ENCODE peak calls at places on chromosome 11, in ten cellular contexts. B, W, E, A, M, C, F, X, H and T are unnamed samples.

GRCh38 chr11:79212711-79213110 is 228.1 kb downstream of the TENM4 start:
- DNase-seq in B (no peak), W (no peak), E (peak), A (no peak), M (no peak), C (no peak), F (peak), X (no peak), H (no peak), T (no peak)

GRCh38 chr11:131816046-131816445 is 445.6 kb downstream of the NTM start:
- DNase-seq in B (no peak), W (no peak), E (no peak), A (no peak), M (peak), C (no peak), F (no peak), X (no peak), H (no peak), T (no peak)

GRCh38 chr11:105720096-105720495 is 110.2 kb downstream of the GRIA4 start:
- DNase-seq in B (no peak), W (no peak), E (no peak), A (no peak), M (no peak), C (no peak), F (no peak), X (no peak), H (peak), T (no peak)

GRCh38 chr11:127524618-127525017 is 524.0 kb upstream of the KIRREL3 start:
- DNase-seq in B (no peak), W (no peak), E (no peak), A (no peak), M (no peak), C (no peak), F (no peak), X (no peak), H (no peak), T (no peak)

GRCh38 chr11:124669193-124669592 is 4.3 kb downstream of the SIAE start:
- DNase-seq in B (peak), W (peak), E (peak), A (peak), M (peak), C (peak), F (peak), X (peak), H (peak), T (no peak)

GRCh38 chr11:75668508-75669297 is at the start of gene MAP6:
- DNase-seq in B (no peak), W (peak), E (no peak), A (peak), M (peak), C (no peak), F (peak), X (peak), H (peak), T (peak)

GRCh38 chr11:12185914-12186313 is 75.5 kb downstream of the MICAL2 start:
- DNase-seq in B (no peak), W (no peak), E (no peak), A (no peak), M (no peak), C (no peak), F (peak), X (no peak), H (peak), T (no peak)

GRCh38 chr11:82872377-82873150 is 27.7 kb downstream of the PRCP start:
- DNase-seq in B (no peak), W (no peak), E (no peak), A (no peak), M (no peak), C (no peak), F (peak), X (no peak), H (no peak), T (no peak)

GRCh38 chr11:75262961-75263852 is 22.6 kb downstream of the TPBGL start:
- DNase-seq in B (no peak), W (no peak), E (no peak), A (no peak), M (no peak), C (no peak), F (no peak), X (no peak), H (no peak), T (no peak)

GRCh38 chr11:15128621-15129020 is 13.9 kb downstream of the INSC start:
- DNase-seq in B (no peak), W (no peak), E (no peak), A (no peak), M (no peak), C (no peak), F (no peak), X (no peak), H (no peak), T (no peak)

GRCh38 chr11:130323452-130324448 is 9.0 kb upstream of the ZBTB44 start:
- DNase-seq in B (no peak), W (no peak), E (no peak), A (no peak), M (peak), C (no peak), F (no peak), X (no peak), H (no peak), T (no peak)

GRCh38 chr11:110199184-110199981 is 97.0 kb downstream of the RDX start:
- DNase-seq in B (no peak), W (no peak), E (no peak), A (no peak), M (no peak), C (no peak), F (no peak), X (no peak), H (no peak), T (no peak)

GRCh38 chr11:112178428-112178827 is 3.1 kb downstream of the BCO2 start:
- DNase-seq in B (no peak), W (no peak), E (no peak), A (no peak), M (no peak), C (no peak), F (no peak), X (no peak), H (no peak), T (no peak)

GRCh38 chr11:75424396-75424795 is 8.6 kb downstream of the KLHL35 start:
- DNase-seq in B (no peak), W (no peak), E (no peak), A (no peak), M (no peak), C (no peak), F (no peak), X (no peak), H (no peak), T (no peak)

GRCh38 chr11:6320411-6321207 is at the start of gene CAVIN3:
- DNase-seq in B (no peak), W (peak), E (no peak), A (peak), M (peak), C (no peak), F (peak), X (no peak), H (no peak), T (no peak)

GRCh38 chr11:75014129-75014528 is 25.4 kb downstream of the NEU3 start:
- DNase-seq in B (no peak), W (no peak), E (no peak), A (no peak), M (peak), C (peak), F (peak), X (no peak), H (no peak), T (no peak)

GRCh38 chr11:96035031-96035743 is 111.3 kb upstream of the MTMR2 start:
- DNase-seq in B (no peak), W (no peak), E (no peak), A (no peak), M (no peak), C (no peak), F (no peak), X (no peak), H (no peak), T (no peak)

GRCh38 chr11:117187799-117188481 is 9.4 kb downstream of the SIDT2 start:
- DNase-seq in B (no peak), W (no peak), E (no peak), A (no peak), M (no peak), C (no peak), F (no peak), X (no peak), H (no peak), T (no peak)

GRCh38 chr11:97019754-97020153 is 629.9 kb downstream of the JRKL start:
- DNase-seq in B (no peak), W (no peak), E (no peak), A (no peak), M (no peak), C (no peak), F (no peak), X (no peak), H (no peak), T (no peak)

GRCh38 chr11:16820324-16821092 is 82.1 kb downstream of the C11orf58 start:
- DNase-seq in B (peak), W (peak), E (peak), A (peak), M (peak), C (peak), F (peak), X (peak), H (peak), T (peak)

GRCh38 chr11:73781303-73781702 is 6.4 kb upstream of the MRPL48 start:
- DNase-seq in B (no peak), W (no peak), E (no peak), A (no peak), M (no peak), C (no peak), F (no peak), X (no peak), H (no peak), T (no peak)

GRCh38 chr11:11636671-11637070 is 14.9 kb upstream of the GALNT18 start:
- DNase-seq in B (no peak), W (no peak), E (no peak), A (no peak), M (no peak), C (no peak), F (no peak), X (no peak), H (no peak), T (no peak)

GRCh38 chr11:111944651-111945051 is 7.5 kb downstream of the DIXDC1 start:
- DNase-seq in B (no peak), W (no peak), E (no peak), A (no peak), M (peak), C (peak), F (no peak), X (no peak), H (no peak), T (no peak)

GRCh38 chr11:64225608-64226506 is at the start of the genes NUDT22 and TRPT1:
- DNase-seq in B (peak), W (peak), E (peak), A (peak), M (peak), C (peak), F (peak), X (peak), H (peak), T (peak)

GRCh38 chr11:8357891-8358566 is 94.4 kb upstream of the LMO1 start:
- DNase-seq in B (no peak), W (no peak), E (no peak), A (no peak), M (no peak), C (no peak), F (no peak), X (no peak), H (no peak), T (no peak)

GRCh38 chr11:132101861-132102260 is 731.4 kb downstream of the NTM start:
- DNase-seq in B (no peak), W (no peak), E (no peak), A (no peak), M (peak), C (no peak), F (no peak), X (no peak), H (no peak), T (no peak)

GRCh38 chr11:65850217-65851082 is 7.5 kb downstream of the CFL1 start:
- DNase-seq in B (no peak), W (peak), E (peak), A (no peak), M (no peak), C (no peak), F (peak), X (no peak), H (no peak), T (no peak)

GRCh38 chr11:15852179-15852578 is 504.2 kb downstream of the SOX6 start:
- DNase-seq in B (no peak), W (no peak), E (peak), A (no peak), M (no peak), C (peak), F (no peak), X (no peak), H (peak), T (no peak)

GRCh38 chr11:95705485-95706124 is 84.0 kb downstream of the FAM76B start:
- DNase-seq in B (peak), W (peak), E (peak), A (peak), M (peak), C (peak), F (peak), X (peak), H (peak), T (peak)

GRCh38 chr11:73322111-73322985 is 14.3 kb downstream of the ARHGEF17 start:
- DNase-seq in B (peak), W (no peak), E (no peak), A (no peak), M (no peak), C (no peak), F (no peak), X (peak), H (peak), T (no peak)

GRCh38 chr11:106398396-106399074 is 321.1 kb downstream of the AASDHPPT start:
- DNase-seq in B (no peak), W (no peak), E (no peak), A (no peak), M (peak), C (peak), F (no peak), X (no peak), H (no peak), T (no peak)

GRCh38 chr11:111344032-111344431 is 35.0 kb downstream of the POU2AF1 start:
- DNase-seq in B (no peak), W (no peak), E (no peak), A (no peak), M (peak), C (no peak), F (no peak), X (no peak), H (no peak), T (no peak)

GRCh38 chr11:128886401-128887119 is 4.6 kb upstream of the KCNJ5 start:
- DNase-seq in B (peak), W (no peak), E (peak), A (no peak), M (no peak), C (peak), F (peak), X (no peak), H (peak), T (no peak)

GRCh38 chr11:43870981-43871550 is 9.6 kb upstream of the ALKBH3 start:
- DNase-seq in B (no peak), W (no peak), E (no peak), A (no peak), M (no peak), C (no peak), F (no peak), X (no peak), H (no peak), T (no peak)

GRCh38 chr11:74466916-74467885 is at the start of gene KCNE3:
- DNase-seq in B (no peak), W (no peak), E (no peak), A (no peak), M (peak), C (peak), F (peak), X (no peak), H (no peak), T (no peak)